ENCODE peak calls at places on chromosome 3, in ten cellular contexts. P, E, X, V, N, Z, Y, R, A and M are unnamed samples.

GRCh38 chr3:177418787-177419186 is 221.5 kb upstream of the TBL1XR1 start:
- DNase-seq in V (no peak), Y (no peak), N (no peak), R (no peak), A (no peak), P (no peak), Z (no peak), E (no peak), X (no peak), M (no peak)

GRCh38 chr3:39166932-39167532 is 13.6 kb upstream of the CSRNP1 start:
- DNase-seq in Y (peak; percentile 97), P (no peak), N (no peak), Z (no peak), E (no peak), A (peak; percentile 28), V (no peak), X (peak; percentile 90), R (no peak), M (no peak)

GRCh38 chr3:175186511-175186910 is 327.4 kb downstream of the NAALADL2 start:
- DNase-seq in N (no peak), Z (no peak), X (no peak), V (no peak), Y (no peak), A (no peak), E (no peak), R (no peak), P (no peak), M (no peak)

GRCh38 chr3:138381950-138382715 is 33.8 kb downstream of the MRAS start:
- DNase-seq in Y (peak; percentile 21), P (no peak), E (peak; percentile 70), N (no peak), A (peak; percentile 53), V (peak; percentile 63), X (peak; percentile 34), Z (no peak), R (no peak), M (no peak)

GRCh38 chr3:46368569-46368968 is 2.2 kb upstream of the CCR5 start:
- DNase-seq in A (peak; percentile 44), Y (no peak), P (no peak), R (peak; percentile 63), E (no peak), N (peak; percentile 55), X (no peak), V (peak; percentile 53), Z (no peak), M (peak; percentile 53)

GRCh38 chr3:49427581-49427980 is 1.5 kb downstream of the NICN1 start:
- DNase-seq in Y (no peak), V (no peak), P (no peak), Z (no peak), X (no peak), E (no peak), R (no peak), N (no peak), A (no peak), M (no peak)

GRCh38 chr3:166986000-166986399 is 394.1 kb downstream of the ZBBX start:
- DNase-seq in V (no peak), X (no peak), Y (no peak), N (no peak), R (no peak), P (no peak), E (no peak), Z (no peak), A (no peak), M (no peak)

GRCh38 chr3:167899090-167899489 is 163.6 kb downstream of the SERPINI1 start:
- DNase-seq in N (no peak), E (no peak), V (no peak), X (no peak), P (no peak), Y (no peak), Z (no peak), A (no peak), R (no peak), M (no peak)

GRCh38 chr3:188584958-188585689 is 431.2 kb downstream of the LPP start:
- DNase-seq in A (no peak), P (no peak), Y (no peak), N (no peak), E (no peak), X (no peak), V (no peak), Z (no peak), R (no peak), M (no peak)

GRCh38 chr3:59426851-59427565 is 377.2 kb upstream of the CFAP20DC start:
- DNase-seq in A (no peak), X (peak; percentile 80), E (peak; percentile 82), N (no peak), P (no peak), V (no peak), Z (no peak), Y (peak; percentile 81), R (no peak), M (no peak)

GRCh38 chr3:71581981-71582611 is 1.4 kb downstream of the FOXP1 start:
- DNase-seq in A (peak; percentile 69), R (peak; percentile 44), V (peak; percentile 67), P (no peak), Y (no peak), Z (no peak), E (peak; percentile 72), N (no peak), X (no peak), M (peak; percentile 53)

GRCh38 chr3:39143051-39143885 is 10.1 kb downstream of the CSRNP1 start:
- DNase-seq in E (no peak), Z (no peak), Y (no peak), X (no peak), N (no peak), V (no peak), P (no peak), R (no peak), A (no peak), M (no peak)

GRCh38 chr3:185353823-185354614 is 8.9 kb upstream of the MAP3K13 start:
- DNase-seq in A (peak; percentile 39), R (peak; percentile 89), X (no peak), P (no peak), Z (peak; percentile 82), Y (no peak), V (peak; percentile 75), E (peak; percentile 82), N (peak; percentile 18), M (peak; percentile 64)

GRCh38 chr3:78868570-78868969 is 899.2 kb downstream of the ROBO1 start:
- DNase-seq in A (no peak), P (no peak), R (no peak), Y (no peak), E (no peak), Z (no peak), N (no peak), X (no peak), V (no peak), M (no peak)

GRCh38 chr3:127374626-127375010 is 86.8 kb upstream of the PRR20G start:
- DNase-seq in X (no peak), Y (no peak), Z (no peak), A (no peak), V (no peak), R (no peak), N (no peak), E (no peak), P (no peak), M (no peak)

GRCh38 chr3:183491923-183492848 is 63.3 kb downstream of the KLHL6 start:
- DNase-seq in V (no peak), P (no peak), R (no peak), A (no peak), N (no peak), X (no peak), Z (no peak), Y (no peak), E (no peak), M (no peak)

GRCh38 chr3:151293127-151293526 is 14.8 kb upstream of the P2RY14 start:
- DNase-seq in N (no peak), P (no peak), Z (no peak), V (no peak), R (no peak), A (no peak), X (no peak), E (no peak), Y (no peak), M (no peak)

GRCh38 chr3:159762238-159762637 is 226.4 kb upstream of the IL12A start:
- DNase-seq in E (peak; percentile 42), N (no peak), Y (peak; percentile 20), X (no peak), R (peak; percentile 21), V (no peak), Z (no peak), P (no peak), A (no peak), M (no peak)

GRCh38 chr3:58369876-58370275 is 37.2 kb downstream of the PXK start:
- DNase-seq in V (no peak), P (no peak), Z (no peak), E (no peak), R (no peak), A (no peak), X (no peak), Y (no peak), N (no peak), M (no peak)

GRCh38 chr3:40771112-40771511 is 246.4 kb downstream of the ZNF621 start:
- DNase-seq in A (no peak), P (no peak), N (no peak), Z (no peak), X (no peak), R (no peak), E (no peak), V (no peak), Y (no peak), M (no peak)

GRCh38 chr3:141129049-141130038 is 78.2 kb downstream of the SPSB4 start:
- DNase-seq in V (no peak), Z (no peak), X (no peak), E (no peak), Y (no peak), R (no peak), N (no peak), P (no peak), A (no peak), M (no peak)

GRCh38 chr3:127820871-127821853 is 1.2 kb downstream of the MGLL start:
- DNase-seq in N (no peak), X (no peak), A (no peak), Z (peak; percentile 17), V (no peak), P (no peak), Y (no peak), E (no peak), R (no peak), M (no peak)

GRCh38 chr3:127900536-127900935 is 14.5 kb upstream of the KBTBD12 start:
- DNase-seq in E (no peak), P (no peak), Z (no peak), N (no peak), V (no peak), Y (no peak), X (no peak), R (no peak), A (no peak), M (no peak)

GRCh38 chr3:143648708-143649107 is 199.6 kb downstream of the SLC9A9 start:
- DNase-seq in P (no peak), Y (no peak), A (no peak), N (no peak), V (no peak), Z (no peak), E (no peak), X (no peak), R (peak; percentile 38), M (no peak)

GRCh38 chr3:37892917-37893595 is 31.4 kb downstream of the CTDSPL start:
- DNase-seq in Z (no peak), P (no peak), A (peak; percentile 67), V (peak; percentile 39), X (no peak), R (peak; percentile 24), N (no peak), Y (no peak), E (peak; percentile 16), M (no peak)

GRCh38 chr3:163033652-163034051 is 1537.0 kb downstream of the OTOL1 start:
- DNase-seq in X (no peak), N (no peak), E (no peak), Z (no peak), V (no peak), R (no peak), Y (no peak), A (no peak), P (no peak), M (no peak)